ENCODE peak calls at places on chromosome 20, in four cellular contexts. Y is naive thymus-derived CD4-positive, alpha-beta T cell; J is nephron progenitor cell; P is RWPE1. T is an unnamed sample.

GRCh38 chr20:43584448-43585138 is 6.1 kb upstream of the IFT52 start:
- DNase-seq in Y (no peak), J (no peak), P (no peak), T (no peak)

GRCh38 chr20:44137210-44137781 is 49.7 kb downstream of the JPH2 start:
- DNase-seq in Y (no peak), J (peak), P (peak), T (no peak)

GRCh38 chr20:2521369-2522305 is 12.9 kb upstream of the ZNF343 start:
- DNase-seq in Y (peak), J (peak), P (peak), T (peak)

GRCh38 chr20:31949877-31950646 is 1.8 kb downstream of the PDRG1 start:
- DNase-seq in Y (no peak), J (no peak), P (no peak), T (no peak)

GRCh38 chr20:17614176-17614811 is 44.4 kb downstream of the DSTN start:
- DNase-seq in Y (no peak), J (no peak), P (peak), T (no peak)

GRCh38 chr20:63778034-63778752 is 38.6 kb downstream of the SLC2A4RG start:
- DNase-seq in Y (no peak), J (no peak), P (peak), T (no peak)

GRCh38 chr20:51810155-51811039 is 8.1 kb upstream of the SALL4 start:
- DNase-seq in Y (no peak), J (no peak), P (no peak), T (no peak)

GRCh38 chr20:19888269-19888669 is 128.9 kb upstream of the NAA20 start:
- DNase-seq in Y (no peak), J (peak), P (no peak), T (no peak)

GRCh38 chr20:2307136-2307535 is 11.3 kb downstream of the TGM3 start:
- DNase-seq in Y (no peak), J (no peak), P (no peak), T (no peak)

GRCh38 chr20:24698189-24698588 is 228.8 kb downstream of the SYNDIG1 start:
- DNase-seq in Y (no peak), J (no peak), P (no peak), T (peak)

GRCh38 chr20:1894951-1895673 is at the start of gene SIRPA:
- DNase-seq in Y (no peak), J (peak), P (peak), T (no peak)

GRCh38 chr20:34475979-34476736 is 40.1 kb upstream of the DYNLRB1 start:
- DNase-seq in Y (peak), J (peak), P (no peak), T (peak)

GRCh38 chr20:1674361-1674760 is 16.8 kb upstream of the SIRPG start:
- DNase-seq in Y (peak), J (no peak), P (no peak), T (no peak)

GRCh38 chr20:56944546-56944945 is 315.4 kb downstream of the TFAP2C start:
- DNase-seq in Y (no peak), J (no peak), P (no peak), T (no peak)

GRCh38 chr20:39108746-39109145 is 146.6 kb downstream of the DHX35 start:
- DNase-seq in Y (no peak), J (no peak), P (peak), T (no peak)